ENCODE peak calls at places on chromosomes 16 and 17, in four cellular contexts. S is DND-41, G is A673, J is IMR-90. C is an unnamed sample.
A peak's percentile ranks its signal among the peaks of the same experiment; 100 is the strongest.

GRCh38 chr16:85553436-85554113 is 59.5 kb upstream of the GSE1 start:
- DNase-seq in G (peak; percentile 67), J (peak; percentile 34), S (peak; percentile 73), C (peak; percentile 40)

GRCh38 chr16:27290582-27290981 is 22.0 kb upstream of the NSMCE1 start:
- DNase-seq in S (no peak), G (no peak), J (no peak), C (no peak)

GRCh38 chr16:73610160-73610559 is 562.2 kb upstream of the ZFHX3 start:
- DNase-seq in J (no peak), S (no peak), G (no peak), C (no peak)

GRCh38 chr16:69311533-69312388 is 611 bp downstream of the VPS4A start:
- DNase-seq in J (no peak), G (peak; percentile 51), S (peak; percentile 32), C (no peak)

GRCh38 chr17:69561462-69561861 is 147.0 kb downstream of the MAP2K6 start:
- DNase-seq in S (no peak), G (no peak), J (no peak), C (no peak)

GRCh38 chr17:38917259-38917658 is 8.2 kb upstream of the LASP1NB start:
- DNase-seq in G (no peak), S (peak; percentile 3), J (no peak), C (no peak)

GRCh38 chr17:67143318-67143717 is 99.0 kb downstream of the CACNG1 start:
- DNase-seq in J (no peak), G (no peak), S (no peak), C (no peak)

GRCh38 chr16:68645494-68646388 is 631 bp downstream of the CDH3 start:
- DNase-seq in G (no peak), S (no peak), J (no peak), C (no peak)

GRCh38 chr17:64343833-64344637 is 46.6 kb downstream of the PECAM1 start:
- DNase-seq in S (no peak), J (peak; percentile 90), G (peak; percentile 54), C (peak; percentile 54)

GRCh38 chr16:12162151-12162559 is 185.6 kb downstream of the SNX29 start:
- DNase-seq in G (no peak), J (peak; percentile 56), S (no peak), C (no peak)

GRCh38 chr16:61713787-61714186 is 322.5 kb downstream of the CDH8 start:
- DNase-seq in J (no peak), S (no peak), G (no peak), C (no peak)

GRCh38 chr16:50298591-50299507 is 32.5 kb downstream of the ADCY7 start:
- DNase-seq in S (no peak), J (no peak), G (no peak), C (no peak)

GRCh38 chr16:66603537-66604375 is 748 bp upstream of the CMTM3 start:
- DNase-seq in J (peak; percentile 58), G (peak; percentile 73), S (peak; percentile 85), C (peak; percentile 84)

GRCh38 chr16:56610017-56610608 is 1.7 kb downstream of the MT2A start:
- DNase-seq in S (peak; percentile 50), G (peak; percentile 90), J (peak; percentile 97), C (peak; percentile 63)

GRCh38 chr16:83574388-83574787 is 233.4 kb upstream of the HSBP1 start:
- DNase-seq in G (no peak), J (peak; percentile 96), S (no peak), C (no peak)

GRCh38 chr17:51120357-51120738 is 320 bp downstream of the SPAG9 start:
- DNase-seq in S (peak; percentile 50), J (peak; percentile 14), G (no peak), C (no peak)

GRCh38 chr17:49971199-49971847 is 2.3 kb downstream of the DLX4 start:
- DNase-seq in G (no peak), S (no peak), J (no peak), C (no peak)

GRCh38 chr17:69928586-69928985 is 146.4 kb upstream of the KCNJ16 start:
- DNase-seq in S (no peak), J (no peak), G (no peak), C (no peak)

GRCh38 chr17:45639297-45639849 is 144.7 kb upstream of the CRHR1 start:
- DNase-seq in G (no peak), J (no peak), S (no peak), C (no peak)

GRCh38 chr16:56195151-56195550 is 3.9 kb downstream of the GNAO1 start:
- DNase-seq in G (no peak), S (no peak), J (no peak), C (no peak)

GRCh38 chr17:59641799-59642484 is 22.2 kb downstream of the CLTC start:
- DNase-seq in S (no peak), G (no peak), J (no peak), C (peak; percentile 42)

GRCh38 chr17:2203818-2204217 is 99.8 kb downstream of the SMG6 start:
- DNase-seq in J (no peak), G (no peak), S (no peak), C (no peak)

GRCh38 chr17:75827291-75828050 is 16.7 kb downstream of the UNC13D start:
- DNase-seq in S (peak; percentile 61), J (peak; percentile 41), G (peak; percentile 86), C (peak; percentile 80)

GRCh38 chr16:17340804-17341203 is 130.0 kb downstream of the XYLT1 start:
- DNase-seq in S (no peak), J (no peak), G (no peak), C (no peak)
- H3K27ac ChIP-seq in S (no peak overlapping the region), J (no peak overlapping the region), G (no peak overlapping the region), C (no peak overlapping the region)

DNA sequence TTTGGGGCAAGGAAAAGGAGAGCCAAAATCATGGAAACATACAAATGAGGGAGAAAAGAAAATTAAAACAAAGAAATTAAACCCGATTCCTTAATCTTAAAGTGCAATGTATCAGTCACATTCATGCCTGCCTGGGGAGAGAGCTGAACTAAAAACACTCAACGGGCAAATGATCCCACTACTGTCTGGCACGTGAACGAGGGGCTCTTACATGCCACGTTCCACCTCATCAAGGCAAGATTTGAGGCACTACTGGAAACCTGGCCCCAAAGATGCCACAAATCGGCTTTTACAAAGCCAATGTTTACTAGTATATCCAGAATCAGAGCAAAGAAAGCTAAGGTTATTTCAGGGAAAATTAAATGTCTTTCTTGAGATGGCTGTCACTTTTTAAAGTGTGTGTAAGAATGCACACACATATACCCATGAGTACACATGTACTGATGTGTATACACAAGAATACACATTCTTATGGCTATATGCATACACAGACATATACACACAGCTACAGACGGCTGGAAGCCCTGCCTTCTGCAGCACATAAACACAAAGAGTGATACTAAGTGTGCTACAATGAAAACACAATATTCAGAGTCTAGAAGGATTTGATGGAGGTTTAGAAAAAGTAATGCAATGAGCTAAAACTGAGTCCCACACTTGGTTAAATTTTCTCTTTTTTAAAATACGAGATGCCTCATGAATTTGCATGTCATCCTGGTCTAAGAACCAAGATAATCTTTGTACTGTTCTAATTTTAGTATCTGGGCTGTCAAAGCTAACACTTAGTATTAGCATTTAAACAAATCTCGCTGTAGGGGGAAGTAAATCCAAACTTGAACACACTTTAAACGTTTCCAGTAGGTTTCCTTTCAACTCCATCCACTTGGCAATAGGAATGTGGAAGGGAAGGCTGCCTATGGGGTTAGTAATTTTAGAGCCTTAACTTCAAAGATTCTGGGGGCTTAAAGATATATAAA is 85.8 kb downstream of the CYTH1 start:
- DNase-seq in S (no peak), J (no peak), G (no peak), C (no peak)
- H3K27ac ChIP-seq in S (no peak overlapping the region), J (no peak overlapping the region), G (no peak overlapping the region), C (no peak overlapping the region)

GRCh38 chr17:41894791-41895331 is 23.9 kb downstream of the ACLY start:
- DNase-seq in G (peak; percentile 5), S (no peak), J (peak; percentile 90), C (no peak)

GRCh38 chr17:41893384-41893783 is 25.4 kb downstream of the ACLY start:
- DNase-seq in S (no peak), J (no peak), G (no peak), C (no peak)

GRCh38 chr17:41891135-41892065 is 26.2 kb upstream of the KLHL11 start:
- DNase-seq in G (no peak), S (no peak), J (no peak), C (no peak)

GRCh38 chr17:41895617-41896016 is 23.1 kb downstream of the ACLY start:
- DNase-seq in J (peak; percentile 27), G (no peak), S (no peak), C (no peak)

DNA sequence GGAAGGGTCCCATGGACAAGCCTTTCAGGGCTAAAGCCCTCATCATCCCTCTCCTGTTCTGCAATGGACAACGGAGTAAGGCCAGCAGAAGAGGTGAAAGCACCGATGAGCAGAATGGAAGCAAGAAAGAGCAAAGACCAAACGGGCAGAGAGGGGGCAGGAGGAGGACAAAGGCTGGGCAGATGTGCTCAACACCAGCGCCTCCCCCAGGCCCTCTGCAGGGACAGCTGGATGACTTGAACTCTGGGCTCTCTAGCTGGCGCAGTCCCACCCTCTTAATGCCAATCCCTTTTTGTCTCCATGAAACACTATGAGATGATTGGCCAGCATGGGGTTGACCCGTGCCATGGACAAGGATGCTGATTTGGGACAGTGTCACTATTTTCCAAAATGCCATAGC is 22.0 kb downstream of the ACLY start:
- DNase-seq in J (no peak), S (no peak), G (no peak), C (no peak)
- H3K27ac ChIP-seq in J (peak overlapping the region; percentile 7), S (no peak overlapping the region), G (no peak overlapping the region), C (no peak overlapping the region)

GRCh38 chr17:30161601-30162000 is 45.0 kb downstream of the NSRP1 start:
- DNase-seq in G (no peak), S (no peak), J (peak; percentile 4), C (no peak)

GRCh38 chr17:30165960-30166359 is 49.3 kb downstream of the NSRP1 start:
- DNase-seq in S (no peak), J (no peak), G (no peak), C (no peak)

GRCh38 chr17:30158896-30159625 is 42.4 kb downstream of the NSRP1 start:
- DNase-seq in S (no peak), J (no peak), G (no peak), C (no peak)

GRCh38 chr17:30160419-30161172 is 44.0 kb downstream of the NSRP1 start:
- DNase-seq in G (no peak), J (peak; percentile 8), S (no peak), C (no peak)

GRCh38 chr17:30164531-30164930 is 47.9 kb downstream of the NSRP1 start:
- DNase-seq in S (no peak), J (no peak), G (no peak), C (no peak)
- H3K27ac ChIP-seq in S (no peak overlapping the region), J (no peak overlapping the region), G (no peak overlapping the region), C (no peak overlapping the region)

DNA sequence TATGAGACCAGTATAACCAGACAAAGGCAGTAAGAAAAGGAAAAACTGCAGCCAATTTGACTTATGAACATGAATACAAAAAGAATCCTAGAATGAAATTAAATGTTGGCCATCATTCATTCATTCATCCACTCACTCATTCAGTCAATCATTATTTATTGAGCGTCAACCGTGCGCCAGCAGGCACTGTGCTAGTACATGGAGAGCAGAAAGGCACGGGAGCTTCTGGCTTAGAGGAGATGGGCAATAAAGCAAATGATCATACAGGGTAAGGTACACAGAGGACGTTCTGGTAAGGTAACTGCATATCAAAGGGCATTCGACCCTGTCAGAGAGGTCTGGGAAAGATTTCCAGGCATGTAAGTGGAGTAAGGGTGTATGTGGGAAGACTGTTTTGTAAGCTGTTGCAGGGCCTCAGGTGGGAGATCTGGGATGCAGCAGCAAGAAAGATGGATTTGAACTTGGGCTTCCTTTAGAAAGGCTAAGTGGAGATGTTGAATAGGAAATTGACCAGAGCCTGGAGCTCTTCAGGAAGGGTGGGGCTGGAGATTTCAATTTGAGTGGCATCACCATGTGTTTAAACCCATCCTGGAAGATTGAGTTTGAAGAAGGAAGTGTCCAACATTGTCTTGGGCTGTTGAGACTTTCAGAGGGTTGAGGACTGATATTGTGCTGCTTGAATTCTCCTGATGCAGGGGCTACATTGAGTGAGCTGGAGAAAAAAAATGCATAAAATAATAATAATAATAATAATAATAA is 2.8 kb upstream of the MSI2 start:
- DNase-seq in J (no peak), G (no peak), S (no peak), C (no peak)
- H3K27ac ChIP-seq in J (no peak overlapping the region), G (no peak overlapping the region), S (no peak overlapping the region), C (no peak overlapping the region)

C was measured in CD4-positive, alpha-beta memory T cell.